ENCODE peak calls at places on chromosome 7, in eight cellular contexts. G is K562; F is EL; M is NCI-H1417; R is CD4-positive, alpha-beta T cell; C is GM19239; T is stomach; W is T-helper 2 cell. B is an unnamed sample.

GRCh38 chr7:40298421-40298820 is 163.6 kb downstream of the SUGCT start:
- DNase-seq in F (peak; percentile 70), M (no peak), R (no peak), W (no peak), C (no peak), G (no peak), T (no peak), B (no peak)

GRCh38 chr7:50142421-50143113 is 49.5 kb upstream of the ZPBP start:
- DNase-seq in F (peak; percentile 16), W (no peak), G (peak; percentile 55), M (no peak), C (no peak), T (no peak), R (peak; percentile 24), B (no peak)

GRCh38 chr7:32039000-32039756 is 31.0 kb downstream of the PDE1C start:
- DNase-seq in C (no peak), F (no peak), G (peak; percentile 0), R (no peak), M (no peak), W (no peak), T (no peak), B (no peak)

GRCh38 chr7:102450242-102450641 is 14.4 kb downstream of the ALKBH4 start:
- DNase-seq in T (no peak), C (no peak), G (no peak), R (peak; percentile 52), F (no peak), M (no peak), W (peak; percentile 39), B (no peak)

GRCh38 chr7:149753370-149754233 is 19.8 kb downstream of the ZNF467 start:
- DNase-seq in G (peak; percentile 80), F (peak; percentile 24), T (peak; percentile 66), C (no peak), W (no peak), R (no peak), M (no peak), B (no peak)

GRCh38 chr7:112201839-112202238 is 4.4 kb downstream of the DOCK4 start:
- DNase-seq in C (no peak), G (no peak), T (no peak), F (no peak), R (no peak), M (no peak), W (no peak), B (no peak)

GRCh38 chr7:155466814-155467675 is 9.1 kb downstream of the EN2 start:
- DNase-seq in G (no peak), T (no peak), C (no peak), F (no peak), M (peak; percentile 81), W (no peak), R (peak; percentile 17), B (no peak)

GRCh38 chr7:106126170-106126938 is 14.2 kb upstream of the SYPL1 start:
- DNase-seq in T (peak; percentile 38), G (peak; percentile 54), R (peak; percentile 67), C (no peak), F (peak; percentile 72), W (no peak), M (peak; percentile 38), B (no peak)

GRCh38 chr7:94052398-94053180 is 48.4 kb upstream of the BET1 start:
- DNase-seq in C (no peak), G (no peak), W (no peak), R (no peak), F (no peak), M (peak; percentile 4), T (no peak), B (no peak)

GRCh38 chr7:22216309-22216708 is 140.6 kb downstream of the RAPGEF5 start:
- DNase-seq in M (no peak), W (no peak), G (peak; percentile 16), T (no peak), F (no peak), C (no peak), R (no peak), B (no peak)

GRCh38 chr7:55247466-55247865 is 117.7 kb upstream of the LANCL2 start:
- DNase-seq in C (no peak), T (no peak), M (no peak), W (no peak), G (no peak), F (peak; percentile 60), R (no peak), B (no peak)

GRCh38 chr7:121113288-121113687 is 124.8 kb downstream of the CPED1 start:
- DNase-seq in T (no peak), F (peak; percentile 7), G (no peak), R (no peak), M (no peak), C (no peak), W (no peak), B (no peak)

GRCh38 chr7:111339006-111339405 is 223.3 kb downstream of the IMMP2L start:
- DNase-seq in C (no peak), R (no peak), M (no peak), W (no peak), F (no peak), T (no peak), G (no peak), B (no peak)

GRCh38 chr7:147804032-147804431 is 786.5 kb upstream of the C7orf33 start:
- DNase-seq in T (no peak), M (no peak), R (no peak), W (no peak), F (no peak), G (no peak), C (no peak), B (no peak)

GRCh38 chr7:5472432-5473315 is 49.0 kb upstream of the TNRC18 start:
- DNase-seq in F (no peak), W (no peak), C (no peak), M (no peak), G (peak; percentile 86), R (no peak), T (no peak), B (no peak)

GRCh38 chr7:101893326-101894085 is 76.1 kb downstream of the CUX1 start:
- DNase-seq in C (no peak), W (no peak), T (no peak), M (no peak), F (no peak), R (no peak), G (no peak), B (no peak)

GRCh38 chr7:480531-481218 is 39.0 kb downstream of the PDGFA start:
- DNase-seq in W (no peak), G (peak; percentile 54), R (no peak), M (peak; percentile 48), T (peak; percentile 44), C (no peak), F (no peak), B (no peak)

GRCh38 chr7:73891178-73891885 is 30.4 kb downstream of the TMEM270 start:
- DNase-seq in C (no peak), R (no peak), G (peak; percentile 30), T (no peak), F (no peak), W (no peak), M (no peak), B (no peak)

GRCh38 chr7:90211391-90212148 is at the start of gene STEAP2:
- DNase-seq in W (no peak), M (peak; percentile 96), T (peak; percentile 90), F (peak; percentile 96), C (peak; percentile 46), G (peak; percentile 46), R (no peak), B (peak; percentile 66)

GRCh38 chr7:11261470-11261869 is 287.8 kb downstream of the PHF14 start:
- DNase-seq in G (peak; percentile 13), M (peak; percentile 91), R (no peak), F (peak; percentile 15), C (no peak), W (no peak), T (peak; percentile 34), B (no peak)

GRCh38 chr7:32115831-32116230 is 45.6 kb upstream of the PDE1C start:
- DNase-seq in C (no peak), T (no peak), M (no peak), G (no peak), R (no peak), W (no peak), F (peak; percentile 97), B (no peak)

GRCh38 chr7:128906001-128906765 is 4.3 kb downstream of the KCP start:
- DNase-seq in F (no peak), R (no peak), C (no peak), M (no peak), T (no peak), W (no peak), G (no peak), B (no peak)

GRCh38 chr7:43721193-43721806 is 8.0 kb downstream of the COA1 start:
- DNase-seq in C (no peak), R (no peak), G (peak; percentile 54), W (no peak), F (peak; percentile 53), T (no peak), M (peak; percentile 1), B (no peak)

GRCh38 chr7:130048906-130049305 is 2.3 kb downstream of the ZC3HC1 start:
- DNase-seq in W (no peak), M (no peak), C (no peak), T (no peak), R (no peak), G (no peak), F (no peak), B (no peak)

GRCh38 chr7:71937840-71938371 is 474.2 kb downstream of the CALN1 start:
- DNase-seq in R (no peak), W (no peak), M (no peak), T (no peak), F (no peak), G (no peak), C (no peak), B (no peak)

GRCh38 chr7:1704326-1705241 is 34.5 kb downstream of the ELFN1 start:
- DNase-seq in T (no peak), W (no peak), C (no peak), G (no peak), M (no peak), R (no peak), F (no peak), B (no peak)

GRCh38 chr7:106392144-106392543 is 107.4 kb upstream of the NAMPT start:
- DNase-seq in R (no peak), T (no peak), M (no peak), F (no peak), G (no peak), W (no peak), C (no peak), B (no peak)

GRCh38 chr7:70477051-70478010 is 654.6 kb upstream of the GALNT17 start:
- DNase-seq in F (no peak), G (no peak), W (no peak), T (no peak), C (no peak), M (no peak), R (no peak), B (no peak)

GRCh38 chr7:151439855-151440798 is at the start of gene CRYGN:
- DNase-seq in M (peak; percentile 34), C (no peak), R (no peak), T (no peak), W (no peak), F (no peak), G (no peak), B (no peak)

GRCh38 chr7:35993113-35993512 is 159.9 kb upstream of the EEPD1 start:
- DNase-seq in R (no peak), M (no peak), T (no peak), G (no peak), W (no peak), C (no peak), F (peak; percentile 16), B (no peak)

GRCh38 chr7:80859272-80859970 is 59.4 kb downstream of the SEMA3C start:
- DNase-seq in C (no peak), G (no peak), M (no peak), F (peak; percentile 29), T (no peak), R (no peak), W (no peak), B (no peak)

B was measured in GOT3.